ENCODE peak calls at places on chromosomes 3 and 15, in six cellular contexts. N is body of pancreas, L is transverse colon, M is HCT116, W is ovary, F is breast epithelium. Q is an unnamed sample. For H3K4me1, the result is how much of the 10 kb centered on the place peaks cover.

GRCh38 chr3:100893590-100893989 is 99.6 kb downstream of the ABI3BP start:
- DNase-seq in N (no peak), L (peak), M (no peak), W (no peak), F (no peak), Q (no peak)

GRCh38 chr3:155560594-155560993 is 184.3 kb downstream of the PLCH1 start:
- DNase-seq in N (no peak), L (no peak), M (peak), W (no peak), F (no peak), Q (no peak)

GRCh38 chr3:183653209-183654064 is 18.0 kb downstream of the KLHL24 start:
- DNase-seq in N (no peak), L (no peak), M (peak), W (no peak), F (no peak), Q (no peak)

GRCh38 chr15:91051248-91051647 is 28.9 kb upstream of the VPS33B start:
- DNase-seq in N (no peak), L (no peak), M (no peak), W (no peak), F (no peak), Q (no peak)

GRCh38 chr3:111667621-111668239 is 72.6 kb upstream of the ZBED2 start:
- DNase-seq in N (no peak), L (peak), M (no peak), W (no peak), F (no peak), Q (peak)

GRCh38 chr15:28103402-28103801 is 4.3 kb upstream of the OCA2 start:
- DNase-seq in N (no peak), L (no peak), M (no peak), W (no peak), F (no peak), Q (no peak)

GRCh38 chr3:177224406-177224805 is 27.1 kb upstream of the TBL1XR1 start:
- DNase-seq in N (no peak), L (no peak), M (no peak), W (no peak), F (no peak), Q (no peak)

GRCh38 chr15:44633603-44634002 is 29.9 kb downstream of the SPG11 start:
- DNase-seq in N (no peak), L (no peak), M (no peak), W (no peak), F (no peak), Q (no peak)

GRCh38 chr3:149356630-149357029 is 20.8 kb downstream of the TM4SF1 start:
- DNase-seq in N (no peak), L (no peak), M (no peak), W (no peak), F (no peak), Q (no peak)

GRCh38 chr15:76058714-76059319 is 968 bp upstream of the TMEM266 start:
- DNase-seq in N (peak), L (no peak), M (no peak), W (no peak), F (no peak), Q (no peak)

GRCh38 chr3:12384451-12385233 is 95.8 kb downstream of the PPARG start:
- DNase-seq in N (no peak), L (no peak), M (no peak), W (no peak), F (no peak), Q (no peak)

GRCh38 chr3:63909431-63909830 is 2.8 kb downstream of the SCAANT1 start:
- DNase-seq in N (no peak), L (no peak), M (no peak), W (no peak), F (no peak), Q (no peak)

GRCh38 chr15:85501574-85501973 is 121.2 kb downstream of the AKAP13 start:
- DNase-seq in N (no peak), L (no peak), M (no peak), W (no peak), F (no peak), Q (no peak)

GRCh38 chr3:31724144-31724543 is 191.4 kb downstream of the STT3B start:
- DNase-seq in N (no peak), L (no peak), M (no peak), W (no peak), F (no peak), Q (no peak)

GRCh38 chr3:176896640-176897039 is 300.6 kb downstream of the TBL1XR1 start:
- DNase-seq in N (no peak), L (no peak), M (no peak), W (no peak), F (no peak), Q (no peak)

GRCh38 chr3:148136816-148137215 is 560.9 kb upstream of the AGTR1 start:
- DNase-seq in N (no peak), L (no peak), M (no peak), W (no peak), F (no peak), Q (no peak)

GRCh38 chr3:72625616-72626337 is 222.5 kb downstream of the SHQ1 start:
- DNase-seq in N (no peak), L (no peak), M (no peak), W (no peak), F (no peak), Q (no peak)

GRCh38 chr3:161413127-161413854 is 42.0 kb upstream of the SPTSSB start:
- DNase-seq in N (peak), L (no peak), M (no peak), W (no peak), F (peak), Q (no peak)

GRCh38 chr15:27514526-27514925 is 543.5 kb downstream of the GABRG3 start:
- DNase-seq in N (no peak), L (no peak), M (no peak), W (no peak), F (no peak), Q (no peak)

GRCh38 chr3:99319961-99320360 is 318.4 kb upstream of the COL8A1 start:
- DNase-seq in N (no peak), L (no peak), M (no peak), W (no peak), F (no peak), Q (no peak)

GRCh38 chr3:169624533-169624972 is 39.0 kb downstream of the MECOM start:
- DNase-seq in N (no peak), L (no peak), M (no peak), W (no peak), F (no peak), Q (no peak)

GRCh38 chr3:62965311-62965710 is 90.1 kb upstream of the CADPS start:
- DNase-seq in N (no peak), L (no peak), M (no peak), W (no peak), F (no peak), Q (no peak)

DNA sequence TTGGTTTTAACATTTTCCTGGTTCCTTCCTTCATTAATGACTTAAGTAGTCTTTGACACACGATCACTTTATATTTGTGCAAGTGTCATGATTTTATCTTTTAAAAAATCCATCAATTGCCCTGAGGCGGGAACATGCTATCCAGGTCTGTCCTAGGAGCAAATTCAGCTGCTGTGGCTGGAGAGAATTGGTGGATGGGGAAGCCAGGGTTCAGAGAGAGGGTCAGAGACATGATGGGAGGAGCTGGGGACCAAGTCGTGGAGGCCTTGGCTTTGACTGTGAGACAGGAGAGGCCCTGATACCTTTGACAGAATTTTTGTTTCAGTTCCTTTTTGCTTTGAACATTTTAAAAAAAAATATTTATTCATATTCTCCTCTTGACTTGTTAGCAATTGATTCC is 89.0 kb downstream of the CHRNA7 start:
- DNase-seq in N (no peak), L (no peak), M (no peak), W (no peak), F (no peak), Q (no peak)
- TF ChIP-seq POLR2A in N (no peak), L (no peak), M (no peak), W (no peak), F (no peak), Q (no peak)

GRCh38 chr15:23859008-23859407 is 171.9 kb upstream of the NDN start:
- DNase-seq in N (no peak), L (no peak), M (no peak), W (no peak), F (no peak), Q (no peak)

GRCh38 chr15:23855947-23856346 is 168.8 kb upstream of the NDN start:
- DNase-seq in N (no peak), L (no peak), M (no peak), W (no peak), F (no peak), Q (no peak)

GRCh38 chr15:23860290-23860751 is 173.2 kb upstream of the NDN start:
- DNase-seq in N (no peak), L (no peak), M (no peak), W (no peak), F (no peak), Q (no peak)

GRCh38 chr15:23857028-23857641 is 170.0 kb upstream of the NDN start:
- DNase-seq in N (peak), L (peak), M (no peak), W (peak), F (no peak), Q (no peak)

DNA sequence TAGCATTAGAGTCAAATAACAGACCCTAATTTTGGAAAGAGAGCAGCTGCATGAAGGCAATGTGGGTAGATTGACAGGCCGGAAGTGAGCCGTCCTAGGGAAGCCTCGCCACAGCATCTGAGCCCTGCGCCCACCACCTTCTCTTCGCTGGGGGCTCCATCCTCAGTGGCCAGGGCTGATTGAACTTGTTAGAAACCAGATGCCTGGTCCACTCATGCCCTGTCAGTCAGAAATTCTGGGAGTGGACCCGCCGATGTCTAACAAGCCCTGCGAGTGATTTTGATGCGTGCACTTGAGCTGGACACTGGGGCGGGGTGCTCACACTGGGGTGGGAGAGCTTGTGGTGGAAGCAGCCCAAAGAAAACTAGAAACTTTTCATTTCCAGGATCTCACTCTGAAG is 173.7 kb upstream of the NDN start:
- DNase-seq in N (no peak), L (no peak), M (no peak), W (no peak), F (no peak), Q (no peak)
- H3K4me1 ChIP-seq in N (under half), L (under half), M (under half), W (under half), F (under half), Q (under half)

GRCh38 chr15:73683624-73684536 is at the start of gene CD276:
- DNase-seq in N (peak), L (peak), M (peak), W (peak), F (peak), Q (no peak)
- TF ChIP-seq POLR2A in N (peak), L (no peak), M (no peak), W (no peak), F (no peak), Q (no peak)

GRCh38 chr3:9898467-9899229 is 4.0 kb upstream of the IL17RE start:
- DNase-seq in N (peak), L (peak), M (no peak), W (no peak), F (no peak), Q (no peak)
- H3K4me1 ChIP-seq in N (half or more), L (under half), M (under half), W (under half), F (under half), Q (under half)

GRCh38 chr15:31327674-31328424 is 1.2 kb downstream of the KLF13 start:
- DNase-seq in N (peak), L (peak), M (no peak), W (peak), F (no peak), Q (no peak)
- TF ChIP-seq POLR2A in N (peak), L (peak), M (no peak), W (peak), F (no peak), Q (peak)